ENCODE peak calls at places on chromosome 18, in eight cellular contexts. One of them, this sample, is unnamed.

GRCh38 chr18:59802031-59802430 is 97.8 kb upstream of the PMAIP1 start:
- DNase-seq in effector memory CD4-positive, alpha-beta T cell: no peak
- DNase-seq in CD8-positive, alpha-beta memory T cell: no peak
- DNase-seq in fibroblast of lung: no peak
- DNase-seq in neuronal stem cell: no peak
- DNase-seq in epithelial cell of proximal tubule: no peak
- DNase-seq in endothelial cell of umbilical vein: no peak
- DNase-seq in CD4-positive, CD25-positive, alpha-beta regulatory T cell: peak
- DNase-seq in this sample: no peak

GRCh38 chr18:45954070-45954712 is 12.9 kb downstream of the EPG5 start:
- DNase-seq in effector memory CD4-positive, alpha-beta T cell: no peak
- DNase-seq in CD8-positive, alpha-beta memory T cell: no peak
- DNase-seq in fibroblast of lung: peak
- DNase-seq in neuronal stem cell: no peak
- DNase-seq in epithelial cell of proximal tubule: peak
- DNase-seq in endothelial cell of umbilical vein: no peak
- DNase-seq in CD4-positive, CD25-positive, alpha-beta regulatory T cell: no peak
- DNase-seq in this sample: no peak

GRCh38 chr18:23162473-23162872 is 27.2 kb downstream of the CABLES1 start:
- DNase-seq in effector memory CD4-positive, alpha-beta T cell: no peak
- DNase-seq in CD8-positive, alpha-beta memory T cell: no peak
- DNase-seq in fibroblast of lung: no peak
- DNase-seq in neuronal stem cell: no peak
- DNase-seq in epithelial cell of proximal tubule: no peak
- DNase-seq in endothelial cell of umbilical vein: no peak
- DNase-seq in CD4-positive, CD25-positive, alpha-beta regulatory T cell: no peak
- DNase-seq in this sample: no peak

GRCh38 chr18:34729264-34729663 is 19.2 kb downstream of the DTNA start:
- DNase-seq in effector memory CD4-positive, alpha-beta T cell: no peak
- DNase-seq in CD8-positive, alpha-beta memory T cell: no peak
- DNase-seq in fibroblast of lung: peak
- DNase-seq in neuronal stem cell: no peak
- DNase-seq in epithelial cell of proximal tubule: no peak
- DNase-seq in endothelial cell of umbilical vein: peak
- DNase-seq in CD4-positive, CD25-positive, alpha-beta regulatory T cell: no peak
- DNase-seq in this sample: peak

GRCh38 chr18:70337139-70337972 is 48.5 kb downstream of the SOCS6 start:
- DNase-seq in effector memory CD4-positive, alpha-beta T cell: no peak
- DNase-seq in CD8-positive, alpha-beta memory T cell: no peak
- DNase-seq in fibroblast of lung: peak
- DNase-seq in neuronal stem cell: peak
- DNase-seq in epithelial cell of proximal tubule: peak
- DNase-seq in endothelial cell of umbilical vein: peak
- DNase-seq in CD4-positive, CD25-positive, alpha-beta regulatory T cell: no peak
- DNase-seq in this sample: peak

GRCh38 chr18:57854726-57855125 is 51.6 kb upstream of the ATP8B1 start:
- DNase-seq in effector memory CD4-positive, alpha-beta T cell: no peak
- DNase-seq in CD8-positive, alpha-beta memory T cell: no peak
- DNase-seq in fibroblast of lung: no peak
- DNase-seq in neuronal stem cell: no peak
- DNase-seq in epithelial cell of proximal tubule: no peak
- DNase-seq in endothelial cell of umbilical vein: no peak
- DNase-seq in CD4-positive, CD25-positive, alpha-beta regulatory T cell: no peak
- DNase-seq in this sample: no peak

GRCh38 chr18:58943896-58944295 is 79.2 kb downstream of the ZNF532 start:
- DNase-seq in effector memory CD4-positive, alpha-beta T cell: no peak
- DNase-seq in CD8-positive, alpha-beta memory T cell: no peak
- DNase-seq in fibroblast of lung: no peak
- DNase-seq in neuronal stem cell: no peak
- DNase-seq in epithelial cell of proximal tubule: no peak
- DNase-seq in endothelial cell of umbilical vein: no peak
- DNase-seq in CD4-positive, CD25-positive, alpha-beta regulatory T cell: no peak
- DNase-seq in this sample: no peak

GRCh38 chr18:8735274-8735673 is 29.9 kb downstream of the MTCL1 start:
- DNase-seq in effector memory CD4-positive, alpha-beta T cell: no peak
- DNase-seq in CD8-positive, alpha-beta memory T cell: no peak
- DNase-seq in fibroblast of lung: no peak
- DNase-seq in neuronal stem cell: no peak
- DNase-seq in epithelial cell of proximal tubule: no peak
- DNase-seq in endothelial cell of umbilical vein: no peak
- DNase-seq in CD4-positive, CD25-positive, alpha-beta regulatory T cell: no peak
- DNase-seq in this sample: no peak

GRCh38 chr18:12362473-12363174 is 14.4 kb downstream of the AFG3L2 start:
- DNase-seq in effector memory CD4-positive, alpha-beta T cell: no peak
- DNase-seq in CD8-positive, alpha-beta memory T cell: no peak
- DNase-seq in fibroblast of lung: no peak
- DNase-seq in neuronal stem cell: no peak
- DNase-seq in epithelial cell of proximal tubule: no peak
- DNase-seq in endothelial cell of umbilical vein: no peak
- DNase-seq in CD4-positive, CD25-positive, alpha-beta regulatory T cell: no peak
- DNase-seq in this sample: no peak

GRCh38 chr18:37570336-37570930 is 4.8 kb upstream of the CELF4 start:
- DNase-seq in effector memory CD4-positive, alpha-beta T cell: no peak
- DNase-seq in CD8-positive, alpha-beta memory T cell: no peak
- DNase-seq in fibroblast of lung: no peak
- DNase-seq in neuronal stem cell: no peak
- DNase-seq in epithelial cell of proximal tubule: no peak
- DNase-seq in endothelial cell of umbilical vein: no peak
- DNase-seq in CD4-positive, CD25-positive, alpha-beta regulatory T cell: no peak
- DNase-seq in this sample: no peak

GRCh38 chr18:51398104-51398503 is 200.6 kb upstream of the MEX3C start:
- DNase-seq in effector memory CD4-positive, alpha-beta T cell: no peak
- DNase-seq in CD8-positive, alpha-beta memory T cell: no peak
- DNase-seq in fibroblast of lung: no peak
- DNase-seq in neuronal stem cell: no peak
- DNase-seq in epithelial cell of proximal tubule: no peak
- DNase-seq in endothelial cell of umbilical vein: no peak
- DNase-seq in CD4-positive, CD25-positive, alpha-beta regulatory T cell: no peak
- DNase-seq in this sample: no peak

GRCh38 chr18:53702480-53702879 is 522.0 kb downstream of the MBD2 start:
- DNase-seq in effector memory CD4-positive, alpha-beta T cell: no peak
- DNase-seq in CD8-positive, alpha-beta memory T cell: no peak
- DNase-seq in fibroblast of lung: no peak
- DNase-seq in neuronal stem cell: no peak
- DNase-seq in epithelial cell of proximal tubule: no peak
- DNase-seq in endothelial cell of umbilical vein: no peak
- DNase-seq in CD4-positive, CD25-positive, alpha-beta regulatory T cell: no peak
- DNase-seq in this sample: no peak

GRCh38 chr18:3451989-3452749 is 2.2 kb downstream of the TGIF1 start:
- DNase-seq in effector memory CD4-positive, alpha-beta T cell: no peak
- DNase-seq in CD8-positive, alpha-beta memory T cell: peak
- DNase-seq in fibroblast of lung: peak
- DNase-seq in neuronal stem cell: peak
- DNase-seq in epithelial cell of proximal tubule: no peak
- DNase-seq in endothelial cell of umbilical vein: peak
- DNase-seq in CD4-positive, CD25-positive, alpha-beta regulatory T cell: no peak
- DNase-seq in this sample: no peak

GRCh38 chr18:2513616-2514015 is 57.7 kb downstream of the METTL4 start:
- DNase-seq in effector memory CD4-positive, alpha-beta T cell: no peak
- DNase-seq in CD8-positive, alpha-beta memory T cell: no peak
- DNase-seq in fibroblast of lung: no peak
- DNase-seq in neuronal stem cell: no peak
- DNase-seq in epithelial cell of proximal tubule: no peak
- DNase-seq in endothelial cell of umbilical vein: no peak
- DNase-seq in CD4-positive, CD25-positive, alpha-beta regulatory T cell: no peak
- DNase-seq in this sample: no peak

GRCh38 chr18:53698907-53699306 is 525.6 kb downstream of the MBD2 start:
- DNase-seq in effector memory CD4-positive, alpha-beta T cell: no peak
- DNase-seq in CD8-positive, alpha-beta memory T cell: no peak
- DNase-seq in fibroblast of lung: no peak
- DNase-seq in neuronal stem cell: peak
- DNase-seq in epithelial cell of proximal tubule: no peak
- DNase-seq in endothelial cell of umbilical vein: no peak
- DNase-seq in CD4-positive, CD25-positive, alpha-beta regulatory T cell: no peak
- DNase-seq in this sample: peak

GRCh38 chr18:505483-506122 is 5.1 kb upstream of the COLEC12 start:
- DNase-seq in effector memory CD4-positive, alpha-beta T cell: no peak
- DNase-seq in CD8-positive, alpha-beta memory T cell: no peak
- DNase-seq in fibroblast of lung: no peak
- DNase-seq in neuronal stem cell: no peak
- DNase-seq in epithelial cell of proximal tubule: no peak
- DNase-seq in endothelial cell of umbilical vein: no peak
- DNase-seq in CD4-positive, CD25-positive, alpha-beta regulatory T cell: no peak
- DNase-seq in this sample: no peak

GRCh38 chr18:37665346-37665745 is 99.7 kb upstream of the CELF4 start:
- DNase-seq in effector memory CD4-positive, alpha-beta T cell: no peak
- DNase-seq in CD8-positive, alpha-beta memory T cell: no peak
- DNase-seq in fibroblast of lung: no peak
- DNase-seq in neuronal stem cell: no peak
- DNase-seq in epithelial cell of proximal tubule: no peak
- DNase-seq in endothelial cell of umbilical vein: no peak
- DNase-seq in CD4-positive, CD25-positive, alpha-beta regulatory T cell: no peak
- DNase-seq in this sample: no peak

GRCh38 chr18:31398191-31398590 is 21.6 kb downstream of the DSG4 start:
- DNase-seq in effector memory CD4-positive, alpha-beta T cell: no peak
- DNase-seq in CD8-positive, alpha-beta memory T cell: no peak
- DNase-seq in fibroblast of lung: no peak
- DNase-seq in neuronal stem cell: no peak
- DNase-seq in epithelial cell of proximal tubule: no peak
- DNase-seq in endothelial cell of umbilical vein: no peak
- DNase-seq in CD4-positive, CD25-positive, alpha-beta regulatory T cell: no peak
- DNase-seq in this sample: no peak

GRCh38 chr18:26685438-26686173 is 137.3 kb upstream of the KCTD1 start:
- DNase-seq in effector memory CD4-positive, alpha-beta T cell: no peak
- DNase-seq in CD8-positive, alpha-beta memory T cell: no peak
- DNase-seq in fibroblast of lung: no peak
- DNase-seq in neuronal stem cell: peak
- DNase-seq in epithelial cell of proximal tubule: no peak
- DNase-seq in endothelial cell of umbilical vein: no peak
- DNase-seq in CD4-positive, CD25-positive, alpha-beta regulatory T cell: no peak
- DNase-seq in this sample: no peak

DNA sequence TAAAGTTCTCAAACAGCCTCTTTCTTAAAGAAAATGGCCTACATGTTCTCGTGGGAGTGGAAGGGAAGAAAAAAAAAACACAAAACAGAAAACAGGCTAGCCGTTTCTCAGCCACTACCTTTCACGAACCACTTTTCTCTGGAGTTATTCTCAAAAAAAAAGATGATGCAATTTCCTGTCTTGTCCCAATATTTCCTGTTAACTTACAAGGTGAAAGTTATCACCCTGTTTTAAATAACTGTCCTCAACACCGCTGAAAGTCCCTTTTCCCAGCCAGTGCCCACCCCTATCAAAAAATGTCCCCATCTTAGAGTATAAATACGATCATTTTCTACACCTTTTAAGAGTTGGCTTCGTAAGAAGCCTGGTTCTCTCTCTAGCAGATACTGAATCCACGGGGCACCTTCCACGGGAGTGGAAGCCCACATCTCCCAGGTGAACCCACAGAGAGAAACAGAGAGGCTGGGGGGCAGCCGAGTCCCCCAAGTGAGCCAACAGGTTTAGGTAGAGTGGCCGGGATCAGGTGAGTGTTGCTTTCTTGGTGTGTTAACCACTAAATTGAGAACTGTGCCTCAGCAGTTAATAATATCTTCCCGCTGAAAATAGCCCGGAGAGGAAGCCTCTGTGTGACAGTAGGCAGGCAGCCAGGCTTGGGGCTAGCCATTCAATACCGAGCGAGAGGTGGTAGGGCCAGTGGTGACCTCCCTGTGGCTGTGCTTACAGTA is 15.9 kb downstream of the SMAD7 start:
- DNase-seq in effector memory CD4-positive, alpha-beta T cell: no peak
- DNase-seq in CD8-positive, alpha-beta memory T cell: no peak
- DNase-seq in fibroblast of lung: peak
- DNase-seq in neuronal stem cell: no peak
- DNase-seq in epithelial cell of proximal tubule: no peak
- DNase-seq in endothelial cell of umbilical vein: peak
- DNase-seq in CD4-positive, CD25-positive, alpha-beta regulatory T cell: no peak
- DNase-seq in this sample: no peak
- H3K4me3 ChIP-seq in effector memory CD4-positive, alpha-beta T cell: no peak
- H3K4me3 ChIP-seq in CD8-positive, alpha-beta memory T cell: no peak
- H3K4me3 ChIP-seq in fibroblast of lung: no peak
- H3K4me3 ChIP-seq in neuronal stem cell: no peak
- H3K4me3 ChIP-seq in epithelial cell of proximal tubule: peak
- H3K4me3 ChIP-seq in endothelial cell of umbilical vein: no peak
- H3K4me3 ChIP-seq in CD4-positive, CD25-positive, alpha-beta regulatory T cell: peak
- H3K4me3 ChIP-seq in this sample: no peak

GRCh38 chr18:63286926-63287325 is 32.6 kb downstream of the BCL2 start:
- DNase-seq in effector memory CD4-positive, alpha-beta T cell: no peak
- DNase-seq in CD8-positive, alpha-beta memory T cell: no peak
- DNase-seq in fibroblast of lung: no peak
- DNase-seq in neuronal stem cell: no peak
- DNase-seq in epithelial cell of proximal tubule: no peak
- DNase-seq in endothelial cell of umbilical vein: no peak
- DNase-seq in CD4-positive, CD25-positive, alpha-beta regulatory T cell: no peak
- DNase-seq in this sample: no peak
- H3K4me3 ChIP-seq in effector memory CD4-positive, alpha-beta T cell: no peak
- H3K4me3 ChIP-seq in CD8-positive, alpha-beta memory T cell: no peak
- H3K4me3 ChIP-seq in fibroblast of lung: no peak
- H3K4me3 ChIP-seq in neuronal stem cell: no peak
- H3K4me3 ChIP-seq in epithelial cell of proximal tubule: no peak
- H3K4me3 ChIP-seq in endothelial cell of umbilical vein: no peak
- H3K4me3 ChIP-seq in CD4-positive, CD25-positive, alpha-beta regulatory T cell: peak
- H3K4me3 ChIP-seq in this sample: no peak

GRCh38 chr18:13452448-13452811 is 233.9 kb downstream of the LDLRAD4 start:
- DNase-seq in effector memory CD4-positive, alpha-beta T cell: no peak
- DNase-seq in CD8-positive, alpha-beta memory T cell: no peak
- DNase-seq in fibroblast of lung: no peak
- DNase-seq in neuronal stem cell: no peak
- DNase-seq in epithelial cell of proximal tubule: no peak
- DNase-seq in endothelial cell of umbilical vein: peak
- DNase-seq in CD4-positive, CD25-positive, alpha-beta regulatory T cell: no peak
- DNase-seq in this sample: no peak
- H3K4me3 ChIP-seq in effector memory CD4-positive, alpha-beta T cell: no peak
- H3K4me3 ChIP-seq in CD8-positive, alpha-beta memory T cell: no peak
- H3K4me3 ChIP-seq in fibroblast of lung: no peak
- H3K4me3 ChIP-seq in neuronal stem cell: no peak
- H3K4me3 ChIP-seq in epithelial cell of proximal tubule: no peak
- H3K4me3 ChIP-seq in endothelial cell of umbilical vein: no peak
- H3K4me3 ChIP-seq in CD4-positive, CD25-positive, alpha-beta regulatory T cell: no peak
- H3K4me3 ChIP-seq in this sample: no peak

DNA sequence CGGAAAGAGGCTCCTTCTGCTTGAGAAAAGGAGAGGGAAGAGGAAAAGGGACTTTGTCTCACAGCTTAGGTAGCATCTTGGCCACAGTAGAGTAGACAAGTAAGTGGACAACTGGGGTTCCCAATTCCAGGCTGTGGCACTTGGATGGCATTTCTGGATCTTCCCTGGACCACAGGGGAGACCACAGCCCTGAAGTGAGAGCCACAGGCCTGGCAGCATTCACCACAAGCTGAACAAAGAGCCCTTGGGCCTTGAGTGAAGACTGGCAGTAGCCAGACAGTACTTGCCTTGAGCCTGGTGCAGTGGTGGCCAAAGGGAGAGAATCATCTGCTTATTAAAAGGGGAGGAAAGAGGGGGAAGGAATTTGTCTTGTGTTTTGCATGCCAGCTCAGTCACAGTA is 226.1 kb upstream of the KLHL14 start:
- DNase-seq in effector memory CD4-positive, alpha-beta T cell: no peak
- DNase-seq in CD8-positive, alpha-beta memory T cell: no peak
- DNase-seq in fibroblast of lung: no peak
- DNase-seq in neuronal stem cell: no peak
- DNase-seq in epithelial cell of proximal tubule: no peak
- DNase-seq in endothelial cell of umbilical vein: no peak
- DNase-seq in CD4-positive, CD25-positive, alpha-beta regulatory T cell: no peak
- DNase-seq in this sample: no peak
- H3K4me3 ChIP-seq in effector memory CD4-positive, alpha-beta T cell: no peak
- H3K4me3 ChIP-seq in CD8-positive, alpha-beta memory T cell: no peak
- H3K4me3 ChIP-seq in fibroblast of lung: no peak
- H3K4me3 ChIP-seq in neuronal stem cell: no peak
- H3K4me3 ChIP-seq in epithelial cell of proximal tubule: no peak
- H3K4me3 ChIP-seq in endothelial cell of umbilical vein: no peak
- H3K4me3 ChIP-seq in CD4-positive, CD25-positive, alpha-beta regulatory T cell: no peak
- H3K4me3 ChIP-seq in this sample: no peak

This sample was measured in NT2/D1.